ENCODE peak calls at places on chromosomes 16 and 17, in four cellular contexts. W is nucleus accumbens, F is NCI-H1105, M is AG08395. A is an unnamed sample.

GRCh38 chr17:10292057-10292931 is 80.5 kb downstream of the MYH13 start:
- DNase-seq in W (no peak), F (no peak), M (peak), A (peak)

GRCh38 chr16:87051526-87052320 is 265.5 kb downstream of the C16orf95 start:
- DNase-seq in W (no peak), F (no peak), M (no peak), A (no peak)

GRCh38 chr17:45983614-45984310 is 15.3 kb upstream of the STH start:
- DNase-seq in W (no peak), F (no peak), M (no peak), A (no peak)

GRCh38 chr16:81889896-81890634 is 111.0 kb downstream of the PLCG2 start:
- DNase-seq in W (peak), F (no peak), M (peak), A (peak)

GRCh38 chr16:17921357-17921978 is 415.1 kb downstream of the NPIPA8 start:
- DNase-seq in W (no peak), F (no peak), M (peak), A (peak)

GRCh38 chr17:76416447-76416846 is 32.0 kb downstream of the SPHK1 start:
- DNase-seq in W (no peak), F (no peak), M (no peak), A (no peak)

GRCh38 chr16:89115216-89115949 is 21.7 kb downstream of the ACSF3 start:
- DNase-seq in W (peak), F (no peak), M (no peak), A (no peak)

GRCh38 chr16:29663020-29663828 is at the start of gene SPN:
- DNase-seq in W (no peak), F (no peak), M (no peak), A (no peak)

GRCh38 chr17:39229274-39229913 is 3.6 kb upstream of the STAC2 start:
- DNase-seq in W (no peak), F (no peak), M (peak), A (peak)

GRCh38 chr16:3141781-3142311 is 7.0 kb downstream of the ZNF213 start:
- DNase-seq in W (no peak), F (no peak), M (no peak), A (no peak)

GRCh38 chr17:4950075-4950756 is 703 bp upstream of the ENO3 start:
- DNase-seq in W (no peak), F (peak), M (peak), A (no peak)

GRCh38 chr17:70076189-70076588 is 1.2 kb downstream of the KCNJ16 start:
- DNase-seq in W (no peak), F (no peak), M (no peak), A (no peak)

GRCh38 chr16:12137344-12138094 is 161.0 kb downstream of the SNX29 start:
- DNase-seq in W (no peak), F (no peak), M (no peak), A (no peak)

GRCh38 chr17:43984521-43984920 is 19.9 kb upstream of the NAGS start:
- DNase-seq in W (no peak), F (no peak), M (no peak), A (no peak)

GRCh38 chr16:77059441-77059840 is 131.5 kb upstream of the MON1B start:
- DNase-seq in W (no peak), F (no peak), M (no peak), A (peak)

GRCh38 chr16:15966420-15967222 is 17.2 kb downstream of the ABCC1 start:
- DNase-seq in W (no peak), F (no peak), M (peak), A (peak)

GRCh38 chr17:27520571-27521185 is 64.4 kb downstream of the KSR1 start:
- DNase-seq in W (peak), F (no peak), M (no peak), A (peak)

GRCh38 chr16:11105038-11105903 is 150.7 kb downstream of the SOCS1 start:
- DNase-seq in W (no peak), F (no peak), M (peak), A (peak)

GRCh38 chr17:64784353-64784798 is 122.3 kb upstream of the SMURF2 start:
- DNase-seq in W (no peak), F (no peak), M (no peak), A (no peak)

GRCh38 chr17:7651959-7652658 is 1.4 kb downstream of the ATP1B2 start:
- DNase-seq in W (peak), F (peak), M (no peak), A (no peak)

GRCh38 chr16:50665128-50665878 is 15.8 kb downstream of the SNX20 start:
- DNase-seq in W (peak), F (peak), M (peak), A (peak)

GRCh38 chr17:77723071-77723908 is 235.2 kb upstream of the TNRC6C start:
- DNase-seq in W (peak), F (peak), M (no peak), A (no peak)

GRCh38 chr16:25135239-25135878 is 23.8 kb downstream of the LCMT1 start:
- DNase-seq in W (no peak), F (no peak), M (peak), A (peak)

GRCh38 chr16:1332618-1333148 is 762 bp upstream of the BAIAP3 start:
- DNase-seq in W (no peak), F (no peak), M (no peak), A (no peak)

GRCh38 chr17:1713878-1714487 is 3.8 kb upstream of the TLCD2 start:
- DNase-seq in W (no peak), F (no peak), M (no peak), A (peak)

GRCh38 chr16:52050418-52050817 is 496.5 kb downstream of the TOX3 start:
- DNase-seq in W (no peak), F (no peak), M (no peak), A (peak)

GRCh38 chr16:89845417-89845816 is 17.1 kb downstream of the SPIRE2 start:
- DNase-seq in W (no peak), F (no peak), M (no peak), A (no peak)

GRCh38 chr16:2040450-2041105 is 7.1 kb downstream of the NTHL1 start:
- DNase-seq in W (no peak), F (no peak), M (no peak), A (peak)

GRCh38 chr17:5861849-5862248 is 208.3 kb upstream of the WSCD1 start:
- DNase-seq in W (no peak), F (no peak), M (no peak), A (no peak)

GRCh38 chr17:80104321-80104955 is 3.1 kb downstream of the GAA start:
- DNase-seq in W (no peak), F (peak), M (no peak), A (no peak)

GRCh38 chr17:40485851-40486512 is 15.4 kb downstream of the TNS4 start:
- DNase-seq in W (no peak), F (no peak), M (peak), A (peak)

GRCh38 chr16:85573696-85574641 is 39.2 kb upstream of the GSE1 start:
- DNase-seq in W (peak), F (no peak), M (peak), A (peak)

GRCh38 chr16:88638323-88639230 is at the start of gene IL17C:
- DNase-seq in W (no peak), F (peak), M (no peak), A (no peak)

GRCh38 chr16:55179858-55180585 is 144.0 kb upstream of the IRX6 start:
- DNase-seq in W (no peak), F (peak), M (no peak), A (no peak)

A was measured in RPMI7951.